ENCODE peak calls at places on chromosome 14, in six cellular contexts. One of them, this sample, is unnamed.

GRCh38 chr14:20469890-20470858 is 968 bp downstream of the PNP start:
- DNase-seq in AG04450: no peak
- DNase-seq in OCI-LY7: peak
- DNase-seq in cardiac fibroblast: peak
- DNase-seq in A549: peak
- DNase-seq in fibroblast of pulmonary artery: peak
- DNase-seq in this sample: no peak

GRCh38 chr14:90491221-90491867 is 94.5 kb downstream of the CALM1 start:
- DNase-seq in AG04450: peak
- DNase-seq in OCI-LY7: no peak
- DNase-seq in cardiac fibroblast: peak
- DNase-seq in A549: no peak
- DNase-seq in fibroblast of pulmonary artery: peak
- DNase-seq in this sample: no peak

GRCh38 chr14:52583544-52583943 is 30.9 kb downstream of the GPR137C start:
- DNase-seq in AG04450: no peak
- DNase-seq in OCI-LY7: no peak
- DNase-seq in cardiac fibroblast: peak
- DNase-seq in A549: no peak
- DNase-seq in fibroblast of pulmonary artery: no peak
- DNase-seq in this sample: no peak

GRCh38 chr14:39279515-39279914 is 45.8 kb downstream of the MIA2 start:
- DNase-seq in AG04450: no peak
- DNase-seq in OCI-LY7: no peak
- DNase-seq in cardiac fibroblast: no peak
- DNase-seq in A549: no peak
- DNase-seq in fibroblast of pulmonary artery: no peak
- DNase-seq in this sample: no peak

GRCh38 chr14:99807413-99808132 is 14.4 kb downstream of the EML1 start:
- DNase-seq in AG04450: no peak
- DNase-seq in OCI-LY7: no peak
- DNase-seq in cardiac fibroblast: peak
- DNase-seq in A549: peak
- DNase-seq in fibroblast of pulmonary artery: peak
- DNase-seq in this sample: no peak

GRCh38 chr14:32693114-32693513 is 245.6 kb upstream of the NPAS3 start:
- DNase-seq in AG04450: no peak
- DNase-seq in OCI-LY7: no peak
- DNase-seq in cardiac fibroblast: peak
- DNase-seq in A549: no peak
- DNase-seq in fibroblast of pulmonary artery: peak
- DNase-seq in this sample: no peak

GRCh38 chr14:40981247-40981646 is 625.4 kb upstream of the LRFN5 start:
- DNase-seq in AG04450: no peak
- DNase-seq in OCI-LY7: no peak
- DNase-seq in cardiac fibroblast: no peak
- DNase-seq in A549: no peak
- DNase-seq in fibroblast of pulmonary artery: no peak
- DNase-seq in this sample: no peak

GRCh38 chr14:68547305-68548193 is 245.3 kb downstream of the ZFP36L1 start:
- DNase-seq in AG04450: peak
- DNase-seq in OCI-LY7: no peak
- DNase-seq in cardiac fibroblast: peak
- DNase-seq in A549: peak
- DNase-seq in fibroblast of pulmonary artery: peak
- DNase-seq in this sample: no peak

GRCh38 chr14:49954171-49954631 is 61.3 kb downstream of the ARF6 start:
- DNase-seq in AG04450: no peak
- DNase-seq in OCI-LY7: no peak
- DNase-seq in cardiac fibroblast: peak
- DNase-seq in A549: no peak
- DNase-seq in fibroblast of pulmonary artery: no peak
- DNase-seq in this sample: no peak

GRCh38 chr14:51523243-51523642 is 128.5 kb upstream of the FRMD6 start:
- DNase-seq in AG04450: no peak
- DNase-seq in OCI-LY7: no peak
- DNase-seq in cardiac fibroblast: no peak
- DNase-seq in A549: no peak
- DNase-seq in fibroblast of pulmonary artery: no peak
- DNase-seq in this sample: no peak

GRCh38 chr14:103846569-103847438 is 571 bp downstream of the PPP1R13B start:
- DNase-seq in AG04450: no peak
- DNase-seq in OCI-LY7: peak
- DNase-seq in cardiac fibroblast: peak
- DNase-seq in A549: no peak
- DNase-seq in fibroblast of pulmonary artery: no peak
- DNase-seq in this sample: no peak

GRCh38 chr14:73741386-73741875 is 27.2 kb upstream of the PNMA1 start:
- DNase-seq in AG04450: no peak
- DNase-seq in OCI-LY7: peak
- DNase-seq in cardiac fibroblast: peak
- DNase-seq in A549: no peak
- DNase-seq in fibroblast of pulmonary artery: peak
- DNase-seq in this sample: no peak

GRCh38 chr14:50230601-50231474 is 540 bp downstream of the SOS2 start:
- DNase-seq in AG04450: peak
- DNase-seq in OCI-LY7: peak
- DNase-seq in cardiac fibroblast: peak
- DNase-seq in A549: peak
- DNase-seq in fibroblast of pulmonary artery: peak
- DNase-seq in this sample: no peak

GRCh38 chr14:33839193-33840076 is 111.4 kb downstream of the EGLN3 start:
- DNase-seq in AG04450: no peak
- DNase-seq in OCI-LY7: peak
- DNase-seq in cardiac fibroblast: peak
- DNase-seq in A549: peak
- DNase-seq in fibroblast of pulmonary artery: peak
- DNase-seq in this sample: peak

GRCh38 chr14:90567991-90568390 is 171.2 kb downstream of the CALM1 start:
- DNase-seq in AG04450: no peak
- DNase-seq in OCI-LY7: no peak
- DNase-seq in cardiac fibroblast: no peak
- DNase-seq in A549: no peak
- DNase-seq in fibroblast of pulmonary artery: no peak
- DNase-seq in this sample: no peak

DNA sequence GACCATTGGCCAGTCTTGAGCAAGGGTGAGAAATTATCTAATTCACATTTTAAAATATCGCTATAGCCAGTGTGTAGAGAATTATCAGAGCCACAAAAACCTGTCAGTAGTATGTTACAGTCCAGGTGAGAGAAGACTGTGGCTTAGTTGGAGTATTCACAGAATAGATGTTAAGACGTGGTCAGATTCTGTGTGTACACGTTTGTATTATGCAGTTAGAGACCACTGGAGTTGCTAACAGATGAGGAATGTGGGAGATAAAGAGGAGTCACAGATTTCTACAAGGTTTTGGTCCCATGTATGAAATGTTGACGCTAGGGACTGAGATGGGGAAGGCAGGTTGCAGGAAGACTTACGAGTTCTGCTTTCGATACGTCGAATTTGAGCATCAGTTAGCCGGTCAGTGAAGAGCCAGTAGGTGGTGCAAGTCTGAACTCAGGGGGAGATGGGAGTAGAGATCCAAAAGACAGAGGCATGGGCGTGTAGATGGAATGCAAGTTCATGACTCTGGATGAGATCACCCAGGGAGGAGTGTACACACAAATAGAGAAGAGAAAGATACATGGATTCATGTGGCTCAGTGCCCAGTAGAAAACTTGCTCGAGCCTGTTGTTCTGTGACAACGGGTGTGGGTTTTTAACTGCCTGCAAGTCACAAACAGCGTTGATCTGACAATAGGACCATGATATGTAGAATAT is 114.8 kb upstream of the FLRT2 start:
- DNase-seq in AG04450: peak
- DNase-seq in OCI-LY7: no peak
- DNase-seq in cardiac fibroblast: peak
- DNase-seq in A549: peak
- DNase-seq in fibroblast of pulmonary artery: peak
- DNase-seq in this sample: peak
- TF ChIP-seq CTCF in AG04450: peak
- TF ChIP-seq CTCF in OCI-LY7: no peak
- TF ChIP-seq CTCF in cardiac fibroblast: peak
- TF ChIP-seq CTCF in A549: peak
- TF ChIP-seq CTCF in fibroblast of pulmonary artery: peak
- TF ChIP-seq CTCF in this sample: peak

GRCh38 chr14:63205850-63206249 is 1.6 kb downstream of the RHOJ start:
- DNase-seq in AG04450: no peak
- DNase-seq in OCI-LY7: no peak
- DNase-seq in cardiac fibroblast: peak
- DNase-seq in A549: no peak
- DNase-seq in fibroblast of pulmonary artery: peak
- DNase-seq in this sample: no peak

GRCh38 chr14:63203618-63204406 is 431 bp upstream of the RHOJ start:
- DNase-seq in AG04450: peak
- DNase-seq in OCI-LY7: no peak
- DNase-seq in cardiac fibroblast: peak
- DNase-seq in A549: no peak
- DNase-seq in fibroblast of pulmonary artery: peak
- DNase-seq in this sample: no peak

GRCh38 chr14:63203015-63203414 is 1.2 kb upstream of the RHOJ start:
- DNase-seq in AG04450: no peak
- DNase-seq in OCI-LY7: no peak
- DNase-seq in cardiac fibroblast: no peak
- DNase-seq in A549: no peak
- DNase-seq in fibroblast of pulmonary artery: no peak
- DNase-seq in this sample: no peak

GRCh38 chr14:63204407-63205280 is at the start of gene RHOJ:
- DNase-seq in AG04450: no peak
- DNase-seq in OCI-LY7: no peak
- DNase-seq in cardiac fibroblast: peak
- DNase-seq in A549: no peak
- DNase-seq in fibroblast of pulmonary artery: peak
- DNase-seq in this sample: no peak

GRCh38 chr14:63205281-63205575 is 985 bp downstream of the RHOJ start:
- DNase-seq in AG04450: no peak
- DNase-seq in OCI-LY7: no peak
- DNase-seq in cardiac fibroblast: no peak
- DNase-seq in A549: no peak
- DNase-seq in fibroblast of pulmonary artery: peak
- DNase-seq in this sample: no peak
- H3K4me3 ChIP-seq in AG04450: peak
- H3K4me3 ChIP-seq in OCI-LY7: no peak
- H3K4me3 ChIP-seq in cardiac fibroblast: peak
- H3K4me3 ChIP-seq in A549: no peak
- H3K4me3 ChIP-seq in fibroblast of pulmonary artery: peak
- H3K4me3 ChIP-seq in this sample: no peak

GRCh38 chr14:54642121-54642520 is 75.2 kb downstream of the SAMD4A start:
- DNase-seq in AG04450: no peak
- DNase-seq in OCI-LY7: no peak
- DNase-seq in cardiac fibroblast: no peak
- DNase-seq in A549: no peak
- DNase-seq in fibroblast of pulmonary artery: no peak
- DNase-seq in this sample: no peak

GRCh38 chr14:54640480-54640879 is 73.6 kb downstream of the SAMD4A start:
- DNase-seq in AG04450: no peak
- DNase-seq in OCI-LY7: no peak
- DNase-seq in cardiac fibroblast: no peak
- DNase-seq in A549: no peak
- DNase-seq in fibroblast of pulmonary artery: no peak
- DNase-seq in this sample: no peak

GRCh38 chr14:54646576-54647130 is 79.7 kb downstream of the SAMD4A start:
- DNase-seq in AG04450: no peak
- DNase-seq in OCI-LY7: no peak
- DNase-seq in cardiac fibroblast: no peak
- DNase-seq in A549: no peak
- DNase-seq in fibroblast of pulmonary artery: no peak
- DNase-seq in this sample: no peak

GRCh38 chr14:54643696-54644176 is 76.8 kb downstream of the SAMD4A start:
- DNase-seq in AG04450: no peak
- DNase-seq in OCI-LY7: no peak
- DNase-seq in cardiac fibroblast: no peak
- DNase-seq in A549: no peak
- DNase-seq in fibroblast of pulmonary artery: no peak
- DNase-seq in this sample: no peak

DNA sequence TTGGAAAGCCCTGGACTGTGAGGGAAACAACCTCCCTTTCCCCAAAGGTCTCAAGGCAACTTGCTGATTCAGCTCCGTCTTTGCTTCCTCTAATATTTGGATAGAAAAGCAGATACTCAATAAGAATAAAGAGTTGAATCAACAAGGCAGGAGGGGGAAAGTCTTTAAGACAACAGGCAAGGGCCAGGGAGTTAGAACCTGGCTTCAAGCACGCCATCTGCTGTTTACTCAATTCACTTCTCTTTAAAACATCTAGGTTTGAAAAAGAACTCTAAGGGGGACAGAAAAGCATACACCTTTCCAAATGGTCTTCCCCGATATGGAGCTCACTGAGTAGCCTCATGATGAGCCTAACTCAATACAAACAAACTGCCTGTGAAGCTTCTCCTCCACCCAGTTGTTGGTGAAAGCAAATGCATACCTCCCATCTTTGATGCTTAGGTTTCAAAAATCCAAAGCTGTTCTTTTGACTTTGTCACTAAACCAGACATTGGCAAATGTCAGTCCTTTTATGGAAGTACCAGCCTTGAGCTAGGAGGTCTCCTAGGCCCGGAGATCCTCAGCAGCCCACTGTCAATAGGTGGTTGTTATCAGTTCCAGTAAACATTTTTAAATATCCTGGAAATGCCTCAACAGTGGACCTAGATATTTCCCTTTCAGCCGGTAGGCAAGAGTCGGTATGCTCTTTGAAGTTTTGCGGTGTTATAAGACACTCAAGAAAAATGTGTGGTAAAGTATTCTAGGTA is 76.2 kb downstream of the SAMD4A start:
- DNase-seq in AG04450: no peak
- DNase-seq in OCI-LY7: peak
- DNase-seq in cardiac fibroblast: peak
- DNase-seq in A549: no peak
- DNase-seq in fibroblast of pulmonary artery: peak
- DNase-seq in this sample: no peak
- TF ChIP-seq CTCF in AG04450: peak
- TF ChIP-seq CTCF in OCI-LY7: peak
- TF ChIP-seq CTCF in cardiac fibroblast: peak
- TF ChIP-seq CTCF in A549: peak
- TF ChIP-seq CTCF in fibroblast of pulmonary artery: peak
- TF ChIP-seq CTCF in this sample: peak

GRCh38 chr14:31360919-31361662 is 59.3 kb downstream of the HEATR5A start:
- DNase-seq in AG04450: no peak
- DNase-seq in OCI-LY7: no peak
- DNase-seq in cardiac fibroblast: peak
- DNase-seq in A549: no peak
- DNase-seq in fibroblast of pulmonary artery: peak
- DNase-seq in this sample: no peak
- H3K4me3 ChIP-seq in AG04450: no peak
- H3K4me3 ChIP-seq in OCI-LY7: no peak
- H3K4me3 ChIP-seq in cardiac fibroblast: no peak
- H3K4me3 ChIP-seq in A549: no peak
- H3K4me3 ChIP-seq in fibroblast of pulmonary artery: no peak
- H3K4me3 ChIP-seq in this sample: no peak

DNA sequence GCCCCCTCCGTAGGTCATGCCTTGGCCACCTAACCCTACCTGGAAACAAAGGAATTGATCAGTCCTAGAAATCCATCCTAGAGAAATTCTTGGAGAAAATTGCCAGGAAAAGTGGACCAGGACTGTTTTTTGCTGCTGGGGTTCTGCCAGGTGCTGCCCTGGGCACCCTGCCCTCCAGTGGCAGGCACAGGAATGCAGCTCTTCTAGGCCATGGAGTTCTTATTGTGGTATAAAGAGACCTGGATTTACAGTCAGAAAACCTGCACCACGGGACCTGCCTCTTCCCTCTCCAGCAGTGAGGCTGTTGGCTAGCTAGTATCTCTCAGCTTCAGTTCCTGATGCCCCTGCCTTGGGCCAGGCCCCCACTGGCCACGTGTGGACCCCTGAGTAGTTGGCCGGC is 59.7 kb downstream of the SLC24A4 start:
- DNase-seq in AG04450: no peak
- DNase-seq in OCI-LY7: no peak
- DNase-seq in cardiac fibroblast: peak
- DNase-seq in A549: peak
- DNase-seq in fibroblast of pulmonary artery: peak
- DNase-seq in this sample: peak
- TF ChIP-seq CTCF in AG04450: no peak
- TF ChIP-seq CTCF in OCI-LY7: peak
- TF ChIP-seq CTCF in cardiac fibroblast: peak
- TF ChIP-seq CTCF in A549: peak
- TF ChIP-seq CTCF in fibroblast of pulmonary artery: peak
- TF ChIP-seq CTCF in this sample: peak

This sample was measured in LNCaP clone FGC.